ENCODE peak calls at places on chromosomes 5 and 9, in seven cellular contexts. U, F, W, O, R, Q and Z are unnamed samples. For H3K9me2, the result is how much of the 10 kb centered on the place peaks cover.

GRCh38 chr9:15357050-15357653 is 50.1 kb upstream of the TTC39B start:
- DNase-seq in W (no peak), F (no peak), Q (no peak), U (peak), R (peak), O (peak), Z (no peak)

GRCh38 chr9:95506438-95506691 is 10.4 kb downstream of the PTCH1 start:
- DNase-seq in F (no peak), R (no peak), O (peak), Q (peak), W (peak), U (peak), Z (peak)

GRCh38 chr5:30112842-30113241 is 1080.6 kb upstream of the CDH6 start:
- DNase-seq in F (no peak), Q (no peak), W (no peak), R (no peak), O (no peak), U (peak), Z (no peak)

GRCh38 chr9:132798817-132799790 is 79.0 kb downstream of the AK8 start:
- DNase-seq in Q (no peak), O (no peak), W (no peak), R (peak), F (no peak), U (peak), Z (peak)

GRCh38 chr9:20990867-20991266 is 40.6 kb downstream of the HACD4 start:
- DNase-seq in Q (no peak), R (no peak), W (no peak), F (no peak), U (no peak), O (no peak), Z (no peak)

GRCh38 chr9:20319641-20320337 is 302.5 kb downstream of the MLLT3 start:
- DNase-seq in W (peak), O (no peak), F (peak), U (peak), R (no peak), Q (no peak), Z (no peak)

GRCh38 chr5:31531543-31531887 is 378 bp downstream of the DROSHA start:
- DNase-seq in U (peak), R (no peak), Q (peak), F (no peak), O (peak), W (peak), Z (peak)

GRCh38 chr9:24293391-24293790 is 252.3 kb downstream of the IZUMO3 start:
- DNase-seq in F (no peak), Q (no peak), R (no peak), O (no peak), W (no peak), U (no peak), Z (no peak)

GRCh38 chr9:137365552-137366444 is 57.2 kb downstream of the EXD3 start:
- DNase-seq in R (no peak), W (no peak), F (no peak), O (no peak), U (no peak), Q (no peak), Z (no peak)

GRCh38 chr9:114889802-114890224 is 40.6 kb downstream of the TNFSF8 start:
- DNase-seq in U (no peak), O (peak), Q (peak), F (no peak), W (peak), R (peak), Z (no peak)

GRCh38 chr5:140734354-140734753 is 34.1 kb downstream of the ZMAT2 start:
- DNase-seq in R (no peak), W (peak), Q (no peak), F (no peak), U (peak), O (no peak), Z (peak)

GRCh38 chr5:112467467-112467866 is 48.4 kb upstream of the EPB41L4A start:
- DNase-seq in R (no peak), F (no peak), W (no peak), O (no peak), U (no peak), Q (no peak), Z (no peak)

GRCh38 chr9:95504053-95504963 is 12.5 kb downstream of the PTCH1 start:
- DNase-seq in R (peak), O (peak), Q (peak), W (peak), U (peak), F (no peak), Z (no peak)

GRCh38 chr5:172102913-172103629 is 85.0 kb downstream of the STK10 start:
- DNase-seq in U (peak), R (peak), W (peak), Q (no peak), F (peak), O (no peak), Z (no peak)

GRCh38 chr9:127503947-127504886 is 52.9 kb downstream of the LRSAM1 start:
- DNase-seq in Q (peak), R (peak), U (peak), O (peak), W (peak), F (peak), Z (peak)

GRCh38 chr5:38650540-38651275 is 94.3 kb upstream of the LIFR start:
- DNase-seq in O (no peak), F (no peak), Q (no peak), U (no peak), R (no peak), W (peak), Z (no peak)

GRCh38 chr5:153619706-153620105 is 129.2 kb downstream of the GRIA1 start:
- DNase-seq in Q (no peak), W (peak), F (no peak), O (no peak), R (no peak), U (peak), Z (no peak)

GRCh38 chr5:78594946-78595921 is 53.3 kb downstream of the LHFPL2 start:
- DNase-seq in F (peak), U (peak), Q (no peak), W (peak), R (peak), O (no peak), Z (no peak)

GRCh38 chr5:66582499-66582898 is 13.7 kb upstream of the MAST4 start:
- DNase-seq in R (no peak), W (peak), Q (no peak), U (no peak), O (no peak), F (no peak), Z (no peak)

GRCh38 chr5:42858031-42858643 is 46.4 kb upstream of the SELENOP start:
- DNase-seq in O (no peak), Q (no peak), W (peak), R (no peak), U (no peak), F (no peak), Z (no peak)

GRCh38 chr9:126836216-126836615 is 24.2 kb upstream of the ZBTB34 start:
- DNase-seq in R (no peak), O (no peak), W (no peak), U (no peak), F (no peak), Q (no peak), Z (no peak)

GRCh38 chr9:136880651-136881050 is 5.7 kb upstream of the TRAF2 start:
- DNase-seq in F (no peak), Q (no peak), U (no peak), O (no peak), R (no peak), W (no peak), Z (no peak)

GRCh38 chr5:116914869-116915504 is 340.4 kb upstream of the SEMA6A start:
- DNase-seq in U (no peak), F (no peak), Q (no peak), W (no peak), R (no peak), O (no peak), Z (no peak)
- H3K9me2 ChIP-seq in U (under half), F (under half), Q (under half), W (under half), R (under half), O (under half), Z (under half)

GRCh38 chr9:82893549-82893948 is 169.4 kb downstream of the RASEF start:
- DNase-seq in Q (no peak), U (no peak), F (no peak), W (no peak), R (no peak), O (no peak), Z (no peak)
- H3K9me2 ChIP-seq in Q (under half), U (under half), F (under half), W (under half), R (under half), O (under half), Z (under half)

DNA sequence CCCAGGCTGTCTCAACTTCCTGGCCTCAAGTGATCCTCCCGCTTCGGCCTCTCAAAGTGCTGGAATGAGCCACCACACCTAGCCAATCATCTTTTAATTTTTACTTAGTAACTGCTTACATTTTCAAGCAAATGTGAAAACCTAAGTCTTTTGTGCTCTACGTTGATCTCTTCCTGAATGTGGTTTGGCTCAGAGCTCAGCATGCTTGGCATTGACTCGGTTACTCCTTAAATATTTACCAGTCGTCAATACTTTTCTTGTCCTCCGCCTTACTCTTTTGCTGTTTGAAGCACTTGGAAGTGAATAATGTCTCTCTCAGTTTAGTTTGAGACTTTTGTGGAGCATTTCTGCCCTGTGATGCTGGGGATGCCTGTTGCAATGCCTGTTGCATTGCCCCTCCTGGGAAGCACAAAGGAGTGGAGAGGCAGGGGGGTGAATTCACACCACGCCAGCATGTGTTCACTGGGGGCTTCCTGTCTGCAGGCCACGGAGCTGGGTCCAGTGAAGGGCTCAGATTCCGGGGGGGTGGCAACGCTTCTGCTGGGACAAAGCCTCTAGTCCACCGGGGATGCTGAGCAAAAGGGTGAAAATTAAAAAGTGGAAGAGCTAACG is 13.1 kb upstream of the TENT4A start:
- DNase-seq in F (no peak), U (no peak), R (no peak), Q (no peak), W (no peak), O (no peak), Z (no peak)
- H3K9me2 ChIP-seq in F (under half), U (under half), R (under half), Q (under half), W (under half), O (under half), Z (under half)

GRCh38 chr9:82894961-82895902 is 167.7 kb downstream of the RASEF start:
- DNase-seq in O (no peak), F (no peak), Q (no peak), U (peak), W (no peak), R (no peak), Z (peak)
- H3K9me2 ChIP-seq in O (under half), F (under half), Q (under half), U (under half), W (under half), R (under half), Z (under half)

GRCh38 chr9:98289811-98290210 is 34.4 kb upstream of the TBC1D2 start:
- DNase-seq in W (no peak), Q (no peak), O (no peak), U (no peak), F (no peak), R (no peak), Z (peak)

GRCh38 chr9:98287383-98287782 is 31.9 kb upstream of the TBC1D2 start:
- DNase-seq in F (no peak), Q (no peak), U (no peak), O (peak), W (no peak), R (no peak), Z (peak)

GRCh38 chr9:98288876-98289275 is 33.4 kb upstream of the TBC1D2 start:
- DNase-seq in F (no peak), Q (no peak), O (no peak), W (no peak), U (peak), R (peak), Z (no peak)

GRCh38 chr9:98291775-98292174 is 36.3 kb upstream of the TBC1D2 start:
- DNase-seq in R (no peak), O (no peak), W (no peak), F (no peak), U (no peak), Q (no peak), Z (no peak)

GRCh38 chr9:98290411-98290810 is 35.0 kb upstream of the TBC1D2 start:
- DNase-seq in Q (no peak), U (no peak), W (no peak), F (no peak), R (no peak), O (no peak), Z (no peak)
- H3K9me2 ChIP-seq in Q (under half), U (under half), W (under half), F (under half), R (under half), O (under half), Z (under half)